ENCODE peak calls at places on chromosomes 12 and 14, in five cellular contexts. One of them, this sample, is unnamed.

GRCh38 chr14:68027276-68027675 is 207.7 kb downstream of the RAD51B start:
- DNase-seq in coronary artery: no peak
- DNase-seq in hepatocyte: no peak
- DNase-seq in endothelial cell: no peak
- DNase-seq in MM.1S: no peak
- DNase-seq in this sample: no peak

GRCh38 chr12:106908561-106908960 is 47.1 kb upstream of the TMEM263 start:
- DNase-seq in coronary artery: no peak
- DNase-seq in hepatocyte: no peak
- DNase-seq in endothelial cell: no peak
- DNase-seq in MM.1S: no peak
- DNase-seq in this sample: no peak

GRCh38 chr12:13000616-13000934 is 510 bp upstream of the HEBP1 start:
- DNase-seq in coronary artery: no peak
- DNase-seq in hepatocyte: no peak
- DNase-seq in endothelial cell: no peak
- DNase-seq in MM.1S: no peak
- DNase-seq in this sample: peak; percentile 47

GRCh38 chr14:90355540-90356518 is 24.1 kb upstream of the NRDE2 start:
- DNase-seq in coronary artery: no peak
- DNase-seq in hepatocyte: peak; percentile 28
- DNase-seq in endothelial cell: no peak
- DNase-seq in MM.1S: no peak
- DNase-seq in this sample: no peak

GRCh38 chr14:52272375-52272774 is 4.9 kb downstream of the PTGDR start:
- DNase-seq in coronary artery: no peak
- DNase-seq in hepatocyte: no peak
- DNase-seq in endothelial cell: peak; percentile 53
- DNase-seq in MM.1S: peak; percentile 59
- DNase-seq in this sample: peak; percentile 54

GRCh38 chr12:21054334-21054733 is 76.7 kb upstream of the SLCO1B1 start:
- DNase-seq in coronary artery: no peak
- DNase-seq in hepatocyte: no peak
- DNase-seq in endothelial cell: no peak
- DNase-seq in MM.1S: no peak
- DNase-seq in this sample: no peak

GRCh38 chr14:56733396-56733795 is 76.9 kb downstream of the OTX2 start:
- DNase-seq in coronary artery: no peak
- DNase-seq in hepatocyte: no peak
- DNase-seq in endothelial cell: no peak
- DNase-seq in MM.1S: no peak
- DNase-seq in this sample: no peak

GRCh38 chr12:117380083-117380482 is 18.7 kb upstream of the NOS1 start:
- DNase-seq in coronary artery: no peak
- DNase-seq in hepatocyte: no peak
- DNase-seq in endothelial cell: no peak
- DNase-seq in MM.1S: no peak
- DNase-seq in this sample: no peak

GRCh38 chr12:26198742-26199141 is 3.4 kb downstream of the SSPN start:
- DNase-seq in coronary artery: peak; percentile 81
- DNase-seq in hepatocyte: peak; percentile 31
- DNase-seq in endothelial cell: no peak
- DNase-seq in MM.1S: no peak
- DNase-seq in this sample: no peak

GRCh38 chr12:991350-992278 is 591 bp downstream of the ERC1 start:
- DNase-seq in coronary artery: peak; percentile 77
- DNase-seq in hepatocyte: peak; percentile 83
- DNase-seq in endothelial cell: no peak
- DNase-seq in MM.1S: no peak
- DNase-seq in this sample: no peak

GRCh38 chr14:104888489-104889373 is 23.7 kb downstream of the CEP170B start:
- DNase-seq in coronary artery: no peak
- DNase-seq in hepatocyte: no peak
- DNase-seq in endothelial cell: peak; percentile 5
- DNase-seq in MM.1S: no peak
- DNase-seq in this sample: no peak

GRCh38 chr14:49768301-49769121 is 558 bp downstream of the KLHDC2 start:
- DNase-seq in coronary artery: peak; percentile 80
- DNase-seq in hepatocyte: peak; percentile 80
- DNase-seq in endothelial cell: peak; percentile 50
- DNase-seq in MM.1S: peak; percentile 17
- DNase-seq in this sample: peak; percentile 50

GRCh38 chr12:132651444-132652100 is 33.0 kb downstream of the P2RX2 start:
- DNase-seq in coronary artery: no peak
- DNase-seq in hepatocyte: no peak
- DNase-seq in endothelial cell: no peak
- DNase-seq in MM.1S: no peak
- DNase-seq in this sample: no peak

This sample was measured in AG08396.